ENCODE peak calls at places on chromosomes 12 and 14, in eight cellular contexts. One of them, this sample, is unnamed.

GRCh38 chr14:103949386-103949785 is 7.1 kb upstream of the RD3L start:
- DNase-seq in effector memory CD8-positive, alpha-beta T cell: no peak
- DNase-seq in HFF-Myc: no peak
- DNase-seq in adrenal gland: no peak
- DNase-seq in nephron progenitor cell: no peak
- DNase-seq in amniotic epithelial cell: peak
- DNase-seq in dorsolateral prefrontal cortex: no peak
- DNase-seq in stimulated activated effector memory CD8-positive, alpha-beta T cell treated with anti-CD3 and anti-CD28 coated beads, Interleukin-12 subunit alpha, Interleukin-12 subunit beta, amount 100 ng/mL, for 72 hours: no peak
- DNase-seq in this sample: no peak

GRCh38 chr12:84924956-84925355 is 12.4 kb upstream of the SLC6A15 start:
- DNase-seq in dorsolateral prefrontal cortex: no peak
- DNase-seq in stimulated activated effector memory CD8-positive, alpha-beta T cell treated with anti-CD3 and anti-CD28 coated beads, Interleukin-12 subunit alpha, Interleukin-12 subunit beta, amount 100 ng/mL, for 72 hours: no peak
- DNase-seq in adrenal gland: no peak
- DNase-seq in nephron progenitor cell: no peak
- DNase-seq in amniotic epithelial cell: peak
- DNase-seq in effector memory CD8-positive, alpha-beta T cell: no peak
- DNase-seq in HFF-Myc: no peak
- DNase-seq in this sample: no peak

GRCh38 chr12:51972849-51973273 is 21.4 kb downstream of the ACVR1B start:
- DNase-seq in adrenal gland: peak
- DNase-seq in HFF-Myc: no peak
- DNase-seq in amniotic epithelial cell: peak
- DNase-seq in dorsolateral prefrontal cortex: no peak
- DNase-seq in stimulated activated effector memory CD8-positive, alpha-beta T cell treated with anti-CD3 and anti-CD28 coated beads, Interleukin-12 subunit alpha, Interleukin-12 subunit beta, amount 100 ng/mL, for 72 hours: peak
- DNase-seq in effector memory CD8-positive, alpha-beta T cell: peak
- DNase-seq in nephron progenitor cell: no peak
- DNase-seq in this sample: no peak

GRCh38 chr14:89534896-89535615 is 118.0 kb upstream of the FOXN3 start:
- DNase-seq in dorsolateral prefrontal cortex: no peak
- DNase-seq in adrenal gland: no peak
- DNase-seq in effector memory CD8-positive, alpha-beta T cell: no peak
- DNase-seq in stimulated activated effector memory CD8-positive, alpha-beta T cell treated with anti-CD3 and anti-CD28 coated beads, Interleukin-12 subunit alpha, Interleukin-12 subunit beta, amount 100 ng/mL, for 72 hours: no peak
- DNase-seq in HFF-Myc: no peak
- DNase-seq in amniotic epithelial cell: peak
- DNase-seq in nephron progenitor cell: no peak
- DNase-seq in this sample: no peak

GRCh38 chr14:73153272-73153671 is 17.0 kb downstream of the PSEN1 start:
- DNase-seq in nephron progenitor cell: no peak
- DNase-seq in HFF-Myc: no peak
- DNase-seq in amniotic epithelial cell: peak
- DNase-seq in dorsolateral prefrontal cortex: no peak
- DNase-seq in stimulated activated effector memory CD8-positive, alpha-beta T cell treated with anti-CD3 and anti-CD28 coated beads, Interleukin-12 subunit alpha, Interleukin-12 subunit beta, amount 100 ng/mL, for 72 hours: no peak
- DNase-seq in effector memory CD8-positive, alpha-beta T cell: no peak
- DNase-seq in adrenal gland: no peak
- DNase-seq in this sample: no peak

GRCh38 chr14:40436551-40436950 is 1004.3 kb upstream of the FBXO33 start:
- DNase-seq in adrenal gland: no peak
- DNase-seq in HFF-Myc: no peak
- DNase-seq in effector memory CD8-positive, alpha-beta T cell: no peak
- DNase-seq in dorsolateral prefrontal cortex: no peak
- DNase-seq in nephron progenitor cell: no peak
- DNase-seq in stimulated activated effector memory CD8-positive, alpha-beta T cell treated with anti-CD3 and anti-CD28 coated beads, Interleukin-12 subunit alpha, Interleukin-12 subunit beta, amount 100 ng/mL, for 72 hours: no peak
- DNase-seq in amniotic epithelial cell: no peak
- DNase-seq in this sample: no peak

GRCh38 chr14:60247994-60248696 is 876 bp upstream of the PPM1A start:
- DNase-seq in amniotic epithelial cell: peak
- DNase-seq in stimulated activated effector memory CD8-positive, alpha-beta T cell treated with anti-CD3 and anti-CD28 coated beads, Interleukin-12 subunit alpha, Interleukin-12 subunit beta, amount 100 ng/mL, for 72 hours: peak
- DNase-seq in dorsolateral prefrontal cortex: peak
- DNase-seq in adrenal gland: peak
- DNase-seq in nephron progenitor cell: peak
- DNase-seq in HFF-Myc: peak
- DNase-seq in effector memory CD8-positive, alpha-beta T cell: peak
- DNase-seq in this sample: peak

GRCh38 chr14:72256055-72256454 is 323.8 kb downstream of the RGS6 start:
- DNase-seq in amniotic epithelial cell: no peak
- DNase-seq in dorsolateral prefrontal cortex: no peak
- DNase-seq in nephron progenitor cell: no peak
- DNase-seq in stimulated activated effector memory CD8-positive, alpha-beta T cell treated with anti-CD3 and anti-CD28 coated beads, Interleukin-12 subunit alpha, Interleukin-12 subunit beta, amount 100 ng/mL, for 72 hours: no peak
- DNase-seq in HFF-Myc: no peak
- DNase-seq in effector memory CD8-positive, alpha-beta T cell: no peak
- DNase-seq in adrenal gland: no peak
- DNase-seq in this sample: no peak

GRCh38 chr14:103737432-103738045 is 21.9 kb downstream of the ZFYVE21 start:
- DNase-seq in adrenal gland: no peak
- DNase-seq in amniotic epithelial cell: no peak
- DNase-seq in stimulated activated effector memory CD8-positive, alpha-beta T cell treated with anti-CD3 and anti-CD28 coated beads, Interleukin-12 subunit alpha, Interleukin-12 subunit beta, amount 100 ng/mL, for 72 hours: no peak
- DNase-seq in dorsolateral prefrontal cortex: peak
- DNase-seq in effector memory CD8-positive, alpha-beta T cell: no peak
- DNase-seq in HFF-Myc: no peak
- DNase-seq in nephron progenitor cell: no peak
- DNase-seq in this sample: no peak

This sample was measured in G401.